ENCODE peak calls at places on chromosomes 6 and 20, in nine cellular contexts. One of them, this sample, is unnamed.

GRCh38 chr20:10111144-10111771 is 76.5 kb downstream of the ANKEF1 start:
- DNase-seq in nephron progenitor cell: no peak
- DNase-seq in AG10803: no peak
- DNase-seq in tibial artery: no peak
- DNase-seq in sigmoid colon: no peak
- DNase-seq in right atrium auricular region: no peak
- DNase-seq in GM10248: no peak
- DNase-seq in epithelial cell of esophagus: no peak
- DNase-seq in cardiac fibroblast: no peak
- DNase-seq in this sample: no peak

GRCh38 chr6:108897371-108897770 is 49.1 kb downstream of the ARMC2 start:
- DNase-seq in nephron progenitor cell: no peak
- DNase-seq in AG10803: peak; percentile 51
- DNase-seq in tibial artery: no peak
- DNase-seq in sigmoid colon: no peak
- DNase-seq in right atrium auricular region: no peak
- DNase-seq in GM10248: no peak
- DNase-seq in epithelial cell of esophagus: peak; percentile 90
- DNase-seq in cardiac fibroblast: peak; percentile 56
- DNase-seq in this sample: no peak

GRCh38 chr20:50575869-50576720 is 65.9 kb downstream of the PTPN1 start:
- DNase-seq in nephron progenitor cell: peak; percentile 63
- DNase-seq in AG10803: peak; percentile 59
- DNase-seq in tibial artery: peak; percentile 75
- DNase-seq in sigmoid colon: peak; percentile 88
- DNase-seq in right atrium auricular region: peak; percentile 72
- DNase-seq in GM10248: peak; percentile 65
- DNase-seq in epithelial cell of esophagus: peak; percentile 60
- DNase-seq in cardiac fibroblast: peak; percentile 65
- DNase-seq in this sample: no peak

GRCh38 chr6:71393471-71393870 is 104.9 kb downstream of the OGFRL1 start:
- DNase-seq in nephron progenitor cell: no peak
- DNase-seq in AG10803: peak; percentile 46
- DNase-seq in tibial artery: no peak
- DNase-seq in sigmoid colon: no peak
- DNase-seq in right atrium auricular region: no peak
- DNase-seq in GM10248: no peak
- DNase-seq in epithelial cell of esophagus: no peak
- DNase-seq in cardiac fibroblast: peak; percentile 67
- DNase-seq in this sample: no peak

GRCh38 chr6:158999154-158999668 is 791 bp downstream of the RSPH3 start:
- DNase-seq in nephron progenitor cell: no peak
- DNase-seq in AG10803: no peak
- DNase-seq in tibial artery: peak; percentile 67
- DNase-seq in sigmoid colon: no peak
- DNase-seq in right atrium auricular region: no peak
- DNase-seq in GM10248: no peak
- DNase-seq in epithelial cell of esophagus: no peak
- DNase-seq in cardiac fibroblast: peak; percentile 16
- DNase-seq in this sample: no peak

GRCh38 chr6:104855507-104855906 is 4.2 kb downstream of the HACE1 start:
- DNase-seq in nephron progenitor cell: no peak
- DNase-seq in AG10803: peak; percentile 38
- DNase-seq in tibial artery: no peak
- DNase-seq in sigmoid colon: no peak
- DNase-seq in right atrium auricular region: no peak
- DNase-seq in GM10248: no peak
- DNase-seq in epithelial cell of esophagus: peak; percentile 40
- DNase-seq in cardiac fibroblast: peak; percentile 54
- DNase-seq in this sample: no peak

GRCh38 chr6:169454204-169454871 is 200.7 kb upstream of the THBS2 start:
- DNase-seq in nephron progenitor cell: no peak
- DNase-seq in AG10803: peak; percentile 98
- DNase-seq in tibial artery: no peak
- DNase-seq in sigmoid colon: peak; percentile 85
- DNase-seq in right atrium auricular region: no peak
- DNase-seq in GM10248: no peak
- DNase-seq in epithelial cell of esophagus: peak; percentile 59
- DNase-seq in cardiac fibroblast: peak; percentile 72
- DNase-seq in this sample: no peak

GRCh38 chr20:63363981-63364536 is 2.9 kb upstream of the CHRNA4 start:
- DNase-seq in nephron progenitor cell: no peak
- DNase-seq in AG10803: no peak
- DNase-seq in tibial artery: no peak
- DNase-seq in sigmoid colon: no peak
- DNase-seq in right atrium auricular region: no peak
- DNase-seq in GM10248: no peak
- DNase-seq in epithelial cell of esophagus: no peak
- DNase-seq in cardiac fibroblast: no peak
- DNase-seq in this sample: no peak

GRCh38 chr20:37071481-37071911 is 24.3 kb downstream of the RBL1 start:
- DNase-seq in nephron progenitor cell: no peak
- DNase-seq in AG10803: peak; percentile 16
- DNase-seq in tibial artery: no peak
- DNase-seq in sigmoid colon: no peak
- DNase-seq in right atrium auricular region: no peak
- DNase-seq in GM10248: no peak
- DNase-seq in epithelial cell of esophagus: peak; percentile 91
- DNase-seq in cardiac fibroblast: peak; percentile 28
- DNase-seq in this sample: no peak

GRCh38 chr20:32685541-32686529 is 12.1 kb upstream of the C20orf203 start:
- DNase-seq in nephron progenitor cell: no peak
- DNase-seq in AG10803: peak; percentile 96
- DNase-seq in tibial artery: no peak
- DNase-seq in sigmoid colon: no peak
- DNase-seq in right atrium auricular region: no peak
- DNase-seq in GM10248: no peak
- DNase-seq in epithelial cell of esophagus: peak; percentile 88
- DNase-seq in cardiac fibroblast: peak; percentile 95
- DNase-seq in this sample: no peak

GRCh38 chr20:25525857-25526256 is 59.5 kb downstream of the NINL start:
- DNase-seq in nephron progenitor cell: no peak
- DNase-seq in AG10803: peak; percentile 97
- DNase-seq in tibial artery: no peak
- DNase-seq in sigmoid colon: no peak
- DNase-seq in right atrium auricular region: no peak
- DNase-seq in GM10248: no peak
- DNase-seq in epithelial cell of esophagus: peak; percentile 94
- DNase-seq in cardiac fibroblast: peak; percentile 98
- DNase-seq in this sample: no peak

GRCh38 chr20:62225026-62225425 is 4.9 kb upstream of the HRH3 start:
- DNase-seq in nephron progenitor cell: no peak
- DNase-seq in AG10803: no peak
- DNase-seq in tibial artery: no peak
- DNase-seq in sigmoid colon: no peak
- DNase-seq in right atrium auricular region: no peak
- DNase-seq in GM10248: no peak
- DNase-seq in epithelial cell of esophagus: no peak
- DNase-seq in cardiac fibroblast: no peak
- DNase-seq in this sample: no peak

GRCh38 chr6:138483911-138484731 is 15.2 kb downstream of the NHSL1 start:
- DNase-seq in nephron progenitor cell: no peak
- DNase-seq in AG10803: no peak
- DNase-seq in tibial artery: no peak
- DNase-seq in sigmoid colon: no peak
- DNase-seq in right atrium auricular region: no peak
- DNase-seq in GM10248: no peak
- DNase-seq in epithelial cell of esophagus: no peak
- DNase-seq in cardiac fibroblast: no peak
- DNase-seq in this sample: no peak

GRCh38 chr6:16504608-16505007 is 256.7 kb downstream of the ATXN1 start:
- DNase-seq in nephron progenitor cell: no peak
- DNase-seq in AG10803: no peak
- DNase-seq in tibial artery: no peak
- DNase-seq in sigmoid colon: no peak
- DNase-seq in right atrium auricular region: no peak
- DNase-seq in GM10248: no peak
- DNase-seq in epithelial cell of esophagus: no peak
- DNase-seq in cardiac fibroblast: no peak
- DNase-seq in this sample: no peak

GRCh38 chr6:113530769-113531168 is 326.4 kb upstream of the MARCKS start:
- DNase-seq in nephron progenitor cell: no peak
- DNase-seq in AG10803: peak; percentile 53
- DNase-seq in tibial artery: no peak
- DNase-seq in sigmoid colon: no peak
- DNase-seq in right atrium auricular region: no peak
- DNase-seq in GM10248: no peak
- DNase-seq in epithelial cell of esophagus: peak; percentile 92
- DNase-seq in cardiac fibroblast: peak; percentile 87
- DNase-seq in this sample: no peak

GRCh38 chr6:167401525-167402194 is 76.8 kb downstream of the TTLL2 start:
- DNase-seq in nephron progenitor cell: no peak
- DNase-seq in AG10803: no peak
- DNase-seq in tibial artery: no peak
- DNase-seq in sigmoid colon: no peak
- DNase-seq in right atrium auricular region: no peak
- DNase-seq in GM10248: no peak
- DNase-seq in epithelial cell of esophagus: no peak
- DNase-seq in cardiac fibroblast: no peak
- DNase-seq in this sample: no peak

GRCh38 chr6:34672657-34673043 is 23.9 kb downstream of the ILRUN start:
- DNase-seq in nephron progenitor cell: no peak
- DNase-seq in AG10803: no peak
- DNase-seq in tibial artery: no peak
- DNase-seq in sigmoid colon: no peak
- DNase-seq in right atrium auricular region: no peak
- DNase-seq in GM10248: no peak
- DNase-seq in epithelial cell of esophagus: no peak
- DNase-seq in cardiac fibroblast: no peak
- DNase-seq in this sample: no peak

GRCh38 chr6:2622683-2623082 is 128.0 kb downstream of the MYLK4 start:
- DNase-seq in nephron progenitor cell: no peak
- DNase-seq in AG10803: no peak
- DNase-seq in tibial artery: peak; percentile 78
- DNase-seq in sigmoid colon: no peak
- DNase-seq in right atrium auricular region: no peak
- DNase-seq in GM10248: no peak
- DNase-seq in epithelial cell of esophagus: no peak
- DNase-seq in cardiac fibroblast: no peak
- DNase-seq in this sample: no peak
- TF ChIP-seq CTCF in nephron progenitor cell: no peak
- TF ChIP-seq CTCF in AG10803: no peak
- TF ChIP-seq CTCF in tibial artery: peak; percentile 26
- TF ChIP-seq CTCF in sigmoid colon: no peak
- TF ChIP-seq CTCF in right atrium auricular region: no peak
- TF ChIP-seq CTCF in GM10248: no peak
- TF ChIP-seq CTCF in epithelial cell of esophagus: no peak
- TF ChIP-seq CTCF in cardiac fibroblast: no peak
- TF ChIP-seq CTCF in this sample: no peak

GRCh38 chr20:48708116-48708515 is 119.7 kb downstream of the PREX1 start:
- DNase-seq in nephron progenitor cell: no peak
- DNase-seq in AG10803: no peak
- DNase-seq in tibial artery: peak; percentile 48
- DNase-seq in sigmoid colon: peak; percentile 52
- DNase-seq in right atrium auricular region: no peak
- DNase-seq in GM10248: no peak
- DNase-seq in epithelial cell of esophagus: no peak
- DNase-seq in cardiac fibroblast: no peak
- DNase-seq in this sample: peak; percentile 57
- TF ChIP-seq CTCF in nephron progenitor cell: no peak
- TF ChIP-seq CTCF in AG10803: no peak
- TF ChIP-seq CTCF in tibial artery: no peak
- TF ChIP-seq CTCF in sigmoid colon: no peak
- TF ChIP-seq CTCF in right atrium auricular region: no peak
- TF ChIP-seq CTCF in GM10248: no peak
- TF ChIP-seq CTCF in epithelial cell of esophagus: no peak
- TF ChIP-seq CTCF in cardiac fibroblast: no peak
- TF ChIP-seq CTCF in this sample: no peak

GRCh38 chr6:110341671-110342304 is 16.4 kb downstream of the METTL24 start:
- DNase-seq in nephron progenitor cell: peak; percentile 49
- DNase-seq in AG10803: no peak
- DNase-seq in tibial artery: no peak
- DNase-seq in sigmoid colon: no peak
- DNase-seq in right atrium auricular region: no peak
- DNase-seq in GM10248: no peak
- DNase-seq in epithelial cell of esophagus: no peak
- DNase-seq in cardiac fibroblast: peak; percentile 30
- DNase-seq in this sample: no peak
- TF ChIP-seq CTCF in nephron progenitor cell: peak; percentile 58
- TF ChIP-seq CTCF in AG10803: peak; percentile 52
- TF ChIP-seq CTCF in tibial artery: peak; percentile 13
- TF ChIP-seq CTCF in sigmoid colon: peak; percentile 34
- TF ChIP-seq CTCF in right atrium auricular region: peak; percentile 40
- TF ChIP-seq CTCF in GM10248: peak; percentile 9
- TF ChIP-seq CTCF in epithelial cell of esophagus: no peak
- TF ChIP-seq CTCF in cardiac fibroblast: peak; percentile 51
- TF ChIP-seq CTCF in this sample: peak; percentile 63

GRCh38 chr6:51349866-51350265 is 531.2 kb downstream of the TFAP2B start:
- DNase-seq in nephron progenitor cell: no peak
- DNase-seq in AG10803: no peak
- DNase-seq in tibial artery: no peak
- DNase-seq in sigmoid colon: no peak
- DNase-seq in right atrium auricular region: no peak
- DNase-seq in GM10248: no peak
- DNase-seq in epithelial cell of esophagus: no peak
- DNase-seq in cardiac fibroblast: no peak
- DNase-seq in this sample: no peak
- TF ChIP-seq CTCF in nephron progenitor cell: no peak
- TF ChIP-seq CTCF in AG10803: no peak
- TF ChIP-seq CTCF in tibial artery: no peak
- TF ChIP-seq CTCF in sigmoid colon: no peak
- TF ChIP-seq CTCF in right atrium auricular region: no peak
- TF ChIP-seq CTCF in GM10248: no peak
- TF ChIP-seq CTCF in epithelial cell of esophagus: no peak
- TF ChIP-seq CTCF in cardiac fibroblast: no peak
- TF ChIP-seq CTCF in this sample: no peak

GRCh38 chr6:132023490-132023889 is 72.3 kb upstream of the CCN2 start:
- DNase-seq in nephron progenitor cell: no peak
- DNase-seq in AG10803: no peak
- DNase-seq in tibial artery: no peak
- DNase-seq in sigmoid colon: no peak
- DNase-seq in right atrium auricular region: no peak
- DNase-seq in GM10248: no peak
- DNase-seq in epithelial cell of esophagus: no peak
- DNase-seq in cardiac fibroblast: no peak
- DNase-seq in this sample: no peak
- TF ChIP-seq CTCF in nephron progenitor cell: no peak
- TF ChIP-seq CTCF in AG10803: no peak
- TF ChIP-seq CTCF in tibial artery: no peak
- TF ChIP-seq CTCF in sigmoid colon: no peak
- TF ChIP-seq CTCF in right atrium auricular region: no peak
- TF ChIP-seq CTCF in GM10248: no peak
- TF ChIP-seq CTCF in epithelial cell of esophagus: no peak
- TF ChIP-seq CTCF in cardiac fibroblast: peak; percentile 6
- TF ChIP-seq CTCF in this sample: peak; percentile 33